ENCODE peak calls at places on chromosomes 6 and 20, in five cellular contexts. O is endodermal cell; A is CD8-positive, alpha-beta T cell; G is tibial artery; V is adrenal gland. T is an unnamed sample.

GRCh38 chr6:148979006-148979901 is 232.4 kb downstream of the UST start:
- DNase-seq in O (no peak), A (no peak), G (no peak), V (no peak), T (no peak)

GRCh38 chr6:73923899-73924485 is 228.0 kb downstream of the CD109 start:
- DNase-seq in O (no peak), A (no peak), G (peak), V (no peak), T (no peak)

GRCh38 chr6:143060354-143060805 is 309 bp upstream of the AIG1 start:
- DNase-seq in O (peak), A (peak), G (peak), V (peak), T (peak)

GRCh38 chr6:138403324-138403800 is 661 bp upstream of the HEBP2 start:
- DNase-seq in O (peak), A (no peak), G (no peak), V (peak), T (peak)

GRCh38 chr6:80271074-80271473 is 164.6 kb downstream of the BCKDHB start:
- DNase-seq in O (no peak), A (no peak), G (no peak), V (no peak), T (no peak)

GRCh38 chr20:45064812-45065211 is 36.1 kb downstream of the KCNS1 start:
- DNase-seq in O (no peak), A (no peak), G (no peak), V (no peak), T (no peak)

GRCh38 chr20:41177636-41178035 is 40.3 kb downstream of the PLCG1 start:
- DNase-seq in O (peak), A (no peak), G (peak), V (peak), T (no peak)

GRCh38 chr6:9138856-9139426 is 703.6 kb upstream of the SLC35B3 start:
- DNase-seq in O (no peak), A (no peak), G (no peak), V (no peak), T (no peak)

GRCh38 chr6:133630651-133631050 is 258.3 kb upstream of the TCF21 start:
- DNase-seq in O (no peak), A (no peak), G (no peak), V (no peak), T (no peak)

GRCh38 chr6:128259735-128260685 is 260.4 kb downstream of the PTPRK start:
- DNase-seq in O (no peak), A (no peak), G (no peak), V (no peak), T (no peak)

GRCh38 chr6:159595173-159595572 is 97.9 kb downstream of the SOD2 start:
- DNase-seq in O (no peak), A (no peak), G (no peak), V (no peak), T (no peak)

GRCh38 chr6:32194825-32195651 is 2.6 kb upstream of the GPSM3 start:
- DNase-seq in O (peak), A (no peak), G (no peak), V (peak), T (peak)

GRCh38 chr20:64102647-64103354 is 4.6 kb downstream of the NPBWR2 start:
- DNase-seq in O (peak), A (no peak), G (no peak), V (peak), T (no peak)
- H3K4me3 ChIP-seq in O (peak), A (no peak), G (no peak), V (no peak), T (no peak)

GRCh38 chr20:4025125-4025524 is 9.8 kb upstream of the RNF24 start:
- DNase-seq in O (no peak), A (no peak), G (no peak), V (no peak), T (no peak)

GRCh38 chr20:4018015-4018748 is 2.8 kb upstream of the RNF24 start:
- DNase-seq in O (no peak), A (no peak), G (no peak), V (no peak), T (no peak)

GRCh38 chr20:4022386-4023350 is 7.3 kb upstream of the RNF24 start:
- DNase-seq in O (peak), A (no peak), G (no peak), V (no peak), T (peak)

GRCh38 chr20:4020256-4020655 is 4.9 kb upstream of the RNF24 start:
- DNase-seq in O (no peak), A (no peak), G (no peak), V (no peak), T (no peak)

DNA sequence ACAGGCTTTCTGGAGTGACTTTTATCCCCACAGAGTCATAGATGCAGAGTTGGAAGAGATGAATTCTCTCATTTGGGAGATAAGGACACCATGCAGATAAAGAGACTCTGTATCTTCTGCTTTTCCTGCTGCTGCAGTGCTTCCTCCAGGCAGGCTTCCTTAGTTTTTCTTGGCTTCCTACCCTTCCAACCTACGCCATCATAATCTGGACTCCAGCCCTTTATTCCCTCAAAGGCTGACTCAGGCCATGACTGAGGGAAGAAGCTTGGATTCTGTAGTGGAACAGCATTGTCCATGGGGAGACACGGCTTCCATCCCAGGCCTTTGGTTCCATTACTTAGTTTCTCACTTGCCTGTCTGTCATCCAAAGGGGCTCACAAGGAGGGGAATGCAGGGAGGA is 6.5 kb upstream of the RNF24 start:
- DNase-seq in O (no peak), A (no peak), G (no peak), V (no peak), T (no peak)
- H3K27ac ChIP-seq in O (no peak), A (no peak), G (no peak), V (no peak), T (no peak)

GRCh38 chr6:130215526-130215925 is 7.2 kb downstream of the SAMD3 start:
- DNase-seq in O (peak), A (no peak), G (no peak), V (no peak), T (peak)
- H3K4me3 ChIP-seq in O (peak), A (peak), G (no peak), V (no peak), T (no peak)

GRCh38 chr6:36506617-36507016 is 40.7 kb downstream of the STK38 start:
- DNase-seq in O (no peak), A (no peak), G (no peak), V (no peak), T (peak)
- H3K27ac ChIP-seq in O (no peak), A (peak), G (no peak), V (no peak), T (no peak)

GRCh38 chr6:147048930-147049329 is 155.3 kb upstream of the STXBP5 start:
- DNase-seq in O (no peak), A (no peak), G (no peak), V (no peak), T (no peak)

GRCh38 chr6:147054158-147054557 is 150.1 kb upstream of the STXBP5 start:
- DNase-seq in O (no peak), A (no peak), G (no peak), V (no peak), T (no peak)

GRCh38 chr6:147054871-147055270 is 149.3 kb upstream of the STXBP5 start:
- DNase-seq in O (no peak), A (no peak), G (no peak), V (no peak), T (no peak)

GRCh38 chr6:147055821-147056392 is 148.3 kb upstream of the STXBP5 start:
- DNase-seq in O (no peak), A (no peak), G (no peak), V (no peak), T (no peak)

DNA sequence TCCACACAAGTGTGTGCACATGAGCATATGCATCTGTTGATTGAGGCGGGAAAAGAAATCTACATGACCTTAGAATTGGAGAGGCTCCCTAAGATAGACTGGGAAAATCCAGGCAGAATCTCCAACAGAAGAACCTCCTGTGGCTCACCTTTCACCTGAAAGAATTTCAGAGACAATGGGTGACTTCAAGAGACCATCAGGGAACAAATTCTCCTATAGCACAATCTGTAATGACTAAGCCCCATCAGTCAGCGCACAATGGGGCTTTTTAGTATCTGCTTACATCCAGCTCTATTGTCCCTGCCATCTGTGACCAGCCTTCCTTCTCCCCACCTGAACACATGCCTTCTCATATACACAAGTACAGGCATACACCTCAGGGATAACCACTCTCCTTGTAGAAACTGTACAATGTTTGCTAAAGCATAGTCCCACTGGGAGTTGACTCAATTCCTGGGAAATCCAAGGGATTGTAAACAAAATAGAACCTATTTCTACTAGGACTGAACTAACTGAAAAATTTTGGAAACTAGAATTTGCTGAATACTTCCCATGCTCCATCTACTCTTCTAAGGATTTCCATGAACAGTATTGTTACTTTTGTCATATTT is 150.8 kb upstream of the STXBP5 start:
- DNase-seq in O (peak), A (no peak), G (no peak), V (no peak), T (no peak)
- H3K4me3 ChIP-seq in O (no peak), A (no peak), G (no peak), V (no peak), T (no peak)

T was measured in small intestine.